ENCODE peak calls at places on chromosomes 2 and 18, in ten cellular contexts. F is NCI-H1694; T is activated naive CD4-positive, alpha-beta T cell; I is brain microvascular endothelial cell; K is tibial artery; Y is HCEC 1CT; Q is NCI-H2171; V is right atrium auricular region; N is GM23248; X is CD4-positive, alpha-beta memory T cell. Z is an unnamed sample.

GRCh38 chr18:79819951-79820351 is 22.2 kb downstream of the KCNG2 start:
- DNase-seq in I (no peak), X (no peak), T (no peak), N (no peak), Q (no peak), F (no peak), Y (no peak), V (no peak), K (peak), Z (no peak)

GRCh38 chr18:33839452-33840225 is 261.6 kb downstream of the ASXL3 start:
- DNase-seq in N (peak), I (peak), X (no peak), V (no peak), Q (peak), K (no peak), Y (no peak), F (peak), T (no peak), Z (peak)

GRCh38 chr2:20444113-20444992 is 2.5 kb upstream of the RHOB start:
- DNase-seq in X (no peak), Q (no peak), Y (no peak), T (no peak), K (peak), F (peak), N (peak), I (peak), V (peak), Z (no peak)

GRCh38 chr2:174952607-174953006 is 52.6 kb downstream of the CHN1 start:
- DNase-seq in N (no peak), Y (peak), I (no peak), Q (no peak), K (no peak), X (no peak), F (no peak), V (no peak), T (no peak), Z (no peak)

GRCh38 chr2:178193823-178194599 is at the start of gene OSBPL6:
- DNase-seq in F (peak), T (no peak), K (peak), I (peak), X (peak), N (peak), Q (peak), V (peak), Y (peak), Z (peak)

GRCh38 chr2:109189751-109190150 is 60.7 kb downstream of the SH3RF3 start:
- DNase-seq in X (no peak), T (no peak), V (no peak), I (no peak), Y (no peak), K (no peak), Q (no peak), F (no peak), N (no peak), Z (no peak)

GRCh38 chr2:114373591-114373990 is 68.8 kb upstream of the DPP10 start:
- DNase-seq in Y (no peak), V (no peak), F (no peak), T (no peak), X (no peak), K (no peak), Q (no peak), I (no peak), N (no peak), Z (no peak)

GRCh38 chr2:132690664-132691303 is 20.8 kb upstream of the LYPD1 start:
- DNase-seq in I (no peak), F (no peak), K (no peak), Y (no peak), X (no peak), V (no peak), T (no peak), N (no peak), Q (no peak), Z (no peak)

GRCh38 chr2:71831208-71831577 is 316.5 kb downstream of the CYP26B1 start:
- DNase-seq in K (peak), T (no peak), X (no peak), Q (no peak), I (peak), N (peak), F (no peak), Y (peak), V (peak), Z (peak)

GRCh38 chr2:97951155-97951670 is 44.5 kb downstream of the TMEM131 start:
- DNase-seq in Y (no peak), V (no peak), T (no peak), X (no peak), Q (no peak), N (peak), I (peak), K (no peak), F (no peak), Z (no peak)

GRCh38 chr2:156064540-156064939 is 268.0 kb downstream of the NR4A2 start:
- DNase-seq in Q (no peak), V (no peak), N (no peak), F (no peak), I (no peak), X (no peak), Y (no peak), T (no peak), K (no peak), Z (no peak)

GRCh38 chr2:186575302-186575701 is 14.6 kb upstream of the ITGAV start:
- DNase-seq in X (no peak), K (peak), Y (peak), N (peak), I (peak), F (no peak), T (no peak), V (no peak), Q (no peak), Z (peak)